ENCODE peak calls at places on chromosomes 5 and 9, in six cellular contexts. X, O, L, P, H and B are unnamed samples.

GRCh38 chr9:81588148-81588874 is 101.0 kb downstream of the TLE1 start:
- DNase-seq in H (no peak), X (no peak), O (no peak), L (no peak), P (no peak), B (no peak)

GRCh38 chr5:52693279-52693678 is 94.4 kb upstream of the ITGA1 start:
- DNase-seq in P (no peak), H (no peak), X (no peak), L (no peak), O (peak; percentile 45), B (peak; percentile 44)

GRCh38 chr9:85425153-85425611 is 316.6 kb downstream of the AGTPBP1 start:
- DNase-seq in L (peak; percentile 43), P (no peak), H (no peak), X (no peak), O (peak; percentile 48), B (peak; percentile 10)

GRCh38 chr9:75438716-75439115 is 350.4 kb downstream of the OSTF1 start:
- DNase-seq in P (no peak), L (no peak), X (no peak), O (no peak), H (no peak), B (no peak)

GRCh38 chr9:105401651-105402050 is 46.2 kb upstream of the FSD1L start:
- DNase-seq in L (no peak), X (no peak), H (no peak), O (no peak), P (no peak), B (no peak)

GRCh38 chr5:40791715-40792139 is 6.4 kb downstream of the PRKAA1 start:
- DNase-seq in O (peak; percentile 10), P (no peak), X (no peak), H (no peak), L (no peak), B (peak; percentile 23)

GRCh38 chr5:41338276-41338675 is 124.9 kb upstream of the C6 start:
- DNase-seq in X (no peak), L (no peak), O (no peak), H (no peak), P (no peak), B (no peak)

GRCh38 chr9:131042666-131043065 is 33.7 kb downstream of the LAMC3 start:
- DNase-seq in X (no peak), P (no peak), L (no peak), H (no peak), O (no peak), B (no peak)

GRCh38 chr5:94335936-94336335 is 282.5 kb downstream of the KIAA0825 start:
- DNase-seq in O (no peak), P (no peak), L (no peak), X (no peak), H (no peak), B (no peak)

GRCh38 chr5:150070277-150070638 is 16.1 kb downstream of the CSF1R start:
- DNase-seq in P (no peak), X (no peak), L (no peak), H (no peak), O (no peak), B (no peak)

GRCh38 chr9:109815366-109815947 is 35.5 kb downstream of the PALM2AKAP2 start:
- DNase-seq in X (no peak), L (no peak), H (no peak), P (no peak), O (peak; percentile 69), B (peak; percentile 64)

GRCh38 chr5:93208156-93208895 is 372.7 kb downstream of the NR2F1-AS1 start:
- DNase-seq in H (no peak), X (no peak), O (no peak), P (no peak), L (no peak), B (no peak)

GRCh38 chr9:109906766-109907382 is 126.9 kb downstream of the PALM2AKAP2 start:
- DNase-seq in P (no peak), L (no peak), X (no peak), H (no peak), O (peak; percentile 41), B (peak; percentile 42)

GRCh38 chr5:143499480-143500114 is 96.1 kb upstream of the NR3C1 start:
- DNase-seq in L (no peak), O (no peak), X (no peak), H (no peak), P (no peak), B (peak; percentile 80)

GRCh38 chr5:149002053-149002452 is 60.8 kb downstream of the SH3TC2 start:
- DNase-seq in P (no peak), X (no peak), O (peak; percentile 100), L (no peak), H (peak; percentile 70), B (peak; percentile 99)

GRCh38 chr5:38079625-38080402 is 178.5 kb upstream of the EGFLAM start:
- DNase-seq in H (no peak), P (no peak), X (no peak), L (no peak), O (no peak), B (peak; percentile 3)